ENCODE peak calls at places on chromosomes 4 and X, in six cellular contexts. B, F, U, Z, O and G are unnamed samples.

GRCh38 chrX:110120025-110120424 is 117.1 kb downstream of the TMEM164 start:
- DNase-seq in Z (no peak), U (no peak), O (peak), F (no peak), B (no peak), G (no peak)

GRCh38 chr4:74618659-74619058 is 173.7 kb downstream of the AREG start:
- DNase-seq in F (peak), O (peak), B (peak), Z (peak), U (no peak), G (no peak)

GRCh38 chrX:16748425-16748824 is 29.0 kb downstream of the SYAP1 start:
- DNase-seq in O (no peak), U (no peak), B (no peak), Z (no peak), F (no peak), G (no peak)

GRCh38 chr4:168437192-168437938 is 42.9 kb downstream of the DDX60L start:
- DNase-seq in U (no peak), B (no peak), O (no peak), F (no peak), Z (peak), G (no peak)

GRCh38 chr4:155496294-155496626 is 119.5 kb upstream of the MAP9 start:
- DNase-seq in F (no peak), B (no peak), O (no peak), U (no peak), Z (no peak), G (no peak)

GRCh38 chrX:103847174-103847870 is 15.3 kb upstream of the RAB9B start:
- DNase-seq in B (peak), F (peak), O (no peak), U (no peak), Z (no peak), G (no peak)

GRCh38 chr4:33543941-33544450 is 2700.3 kb downstream of the ARAP2 start:
- DNase-seq in F (no peak), U (no peak), B (no peak), Z (peak), O (no peak), G (no peak)

GRCh38 chr4:64230709-64231310 is 178.4 kb downstream of the TECRL start:
- DNase-seq in F (peak), U (no peak), B (peak), O (peak), Z (peak), G (no peak)

GRCh38 chr4:84952776-84953175 is 13.7 kb downstream of the WDFY3 start:
- DNase-seq in O (no peak), U (no peak), B (no peak), F (no peak), Z (peak), G (no peak)

GRCh38 chr4:179145746-179146530 is 1703.7 kb upstream of the AGA start:
- DNase-seq in B (no peak), U (peak), F (peak), Z (peak), O (no peak), G (no peak)

GRCh38 chr4:116544946-116545345 is 540.4 kb downstream of the TRAM1L1 start:
- DNase-seq in F (no peak), O (no peak), B (no peak), U (no peak), Z (no peak), G (no peak)

GRCh38 chrX:149916745-149917392 is 12.5 kb upstream of the HSFX4 start:
- DNase-seq in F (no peak), U (no peak), Z (no peak), O (no peak), B (no peak), G (no peak)

GRCh38 chrX:103531002-103531401 is 11.7 kb upstream of the RAB40A start:
- DNase-seq in U (no peak), F (peak), O (no peak), B (peak), Z (no peak), G (peak)

GRCh38 chr4:139603576-139604387 is 47.8 kb upstream of the SETD7 start:
- DNase-seq in U (no peak), F (peak), Z (peak), O (peak), B (peak), G (no peak)

GRCh38 chrX:39808471-39808917 is 289.3 kb downstream of the BCOR start:
- DNase-seq in F (peak), O (no peak), Z (no peak), U (no peak), B (peak), G (no peak)

GRCh38 chrX:70479197-70479969 is 34.7 kb downstream of the DLG3 start:
- DNase-seq in B (peak), O (peak), F (peak), U (no peak), Z (peak), G (no peak)

GRCh38 chr4:76748649-76749048 is 149.3 kb downstream of the SOWAHB start:
- DNase-seq in O (peak), U (no peak), B (peak), F (peak), Z (peak), G (no peak)

GRCh38 chrX:115018040-115018647 is 728 bp upstream of the IL13RA2 start:
- DNase-seq in F (no peak), Z (no peak), O (no peak), B (peak), U (no peak), G (no peak)

GRCh38 chrX:154409222-154409871 is at the start of gene DNASE1L1:
- DNase-seq in U (no peak), B (peak), Z (peak), F (peak), O (peak), G (peak)

GRCh38 chr4:52931238-52931637 is 69.1 kb downstream of the RASL11B start:
- DNase-seq in U (no peak), O (no peak), Z (no peak), F (no peak), B (no peak), G (no peak)

GRCh38 chr4:178556796-178557195 is 1114.6 kb upstream of the AGA start:
- DNase-seq in B (no peak), F (no peak), U (no peak), O (peak), Z (peak), G (no peak)

GRCh38 chr4:79042079-79042674 is 102.9 kb upstream of the PAQR3 start:
- DNase-seq in O (peak), B (peak), Z (peak), F (peak), U (no peak), G (no peak)

GRCh38 chr4:105234582-105234981 is 87.9 kb downstream of the TET2 start:
- DNase-seq in Z (no peak), F (peak), B (no peak), U (no peak), O (no peak), G (no peak)

GRCh38 chr4:114890773-114891172 is 222.6 kb downstream of the NDST4 start:
- DNase-seq in B (peak), Z (peak), O (no peak), F (no peak), U (no peak), G (no peak)

GRCh38 chr4:182339246-182339645 is 96.0 kb downstream of the TENM3 start:
- DNase-seq in B (no peak), F (no peak), U (peak), Z (peak), O (no peak), G (no peak)

GRCh38 chr4:169241480-169241879 is 29.3 kb downstream of the SH3RF1 start:
- DNase-seq in Z (no peak), F (no peak), O (no peak), B (no peak), U (no peak), G (no peak)

GRCh38 chr4:142549248-142549647 is 296.9 kb downstream of the INPP4B start:
- DNase-seq in U (no peak), Z (peak), B (no peak), F (no peak), O (peak), G (no peak)

GRCh38 chr4:7971881-7972500 is 32.3 kb upstream of the AFAP1 start:
- DNase-seq in U (no peak), F (no peak), O (no peak), B (no peak), Z (peak), G (no peak)

GRCh38 chrX:50003927-50004326 is 81.5 kb downstream of the CLCN5 start:
- DNase-seq in Z (peak), F (peak), U (no peak), O (no peak), B (no peak), G (no peak)

GRCh38 chr4:142566243-142566642 is 279.9 kb downstream of the INPP4B start:
- DNase-seq in U (no peak), O (no peak), Z (no peak), B (no peak), F (no peak), G (no peak)

GRCh38 chr4:173420324-173420752 is 21.4 kb upstream of the SCRG1 start:
- DNase-seq in Z (peak), F (peak), O (peak), B (peak), U (no peak), G (no peak)

GRCh38 chr4:173420821-173421220 is 21.9 kb upstream of the SCRG1 start:
- DNase-seq in B (no peak), O (no peak), Z (no peak), F (peak), U (no peak), G (no peak)

GRCh38 chr4:173417833-173418232 is 18.9 kb upstream of the SCRG1 start:
- DNase-seq in Z (no peak), U (no peak), B (no peak), O (no peak), F (no peak), G (no peak)

GRCh38 chr4:173415885-173416658 is 17.2 kb upstream of the SCRG1 start:
- DNase-seq in F (no peak), B (no peak), U (no peak), Z (no peak), O (no peak), G (no peak)

GRCh38 chr4:173418636-173419035 is 19.7 kb upstream of the SCRG1 start:
- DNase-seq in O (no peak), B (no peak), Z (peak), U (no peak), F (no peak), G (no peak)
- TF ChIP-seq CTCF in O (no peak), B (no peak), Z (no peak), U (no peak), F (no peak), G (no peak)

GRCh38 chr4:6008092-6008551 is 10.1 kb downstream of the C4orf50 start:
- DNase-seq in U (no peak), O (peak), B (no peak), F (no peak), Z (no peak), G (no peak)
- TF ChIP-seq CTCF in U (no peak), O (no peak), B (no peak), F (no peak), Z (no peak), G (no peak)

DNA sequence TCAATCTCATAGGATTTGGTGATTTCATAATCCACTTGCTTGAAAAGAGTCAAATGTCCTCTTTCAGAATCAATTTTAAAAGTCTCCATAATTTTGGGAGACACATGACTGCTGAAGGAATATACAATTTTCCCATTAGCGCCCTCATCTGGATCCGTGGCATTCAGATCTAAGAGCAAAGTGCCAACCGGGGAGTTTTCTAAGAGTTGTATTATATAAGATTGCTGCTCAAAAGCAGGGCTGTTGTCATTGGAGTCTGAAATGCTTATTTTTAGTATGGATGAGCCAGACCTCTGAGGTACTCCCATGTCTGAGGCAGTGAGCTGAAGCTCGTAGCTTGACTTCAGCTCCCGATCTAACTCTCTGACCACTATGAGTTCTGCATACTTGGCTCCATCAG is 1.2 kb downstream of the PCDH18 start:
- DNase-seq in U (no peak), O (no peak), F (peak), B (peak), Z (no peak), G (no peak)
- TF ChIP-seq CTCF in U (peak), O (no peak), F (peak), B (peak), Z (peak), G (peak)

GRCh38 chrX:119218198-119218597 is 17.9 kb upstream of the PGRMC1 start:
- DNase-seq in F (no peak), B (peak), U (no peak), O (no peak), Z (peak), G (no peak)
- TF ChIP-seq CTCF in F (peak), B (peak), U (peak), O (peak), Z (peak), G (peak)